ENCODE peak calls at places on chromosomes 1 and 21, in eight cellular contexts. D, R, S, Y, B, I, C and H are unnamed samples.
A peak's percentile ranks its signal among the peaks of the same experiment; 100 is the strongest.

GRCh38 chr1:198902616-198903140 is 263.8 kb downstream of the PTPRC start:
- DNase-seq in B (no peak), C (no peak), S (no peak), I (no peak), D (no peak), Y (no peak), R (no peak), H (no peak)

GRCh38 chr1:231318568-231318967 is 19.1 kb downstream of the EXOC8 start:
- DNase-seq in R (no peak), C (no peak), Y (no peak), S (no peak), D (no peak), I (no peak), B (no peak), H (no peak)

GRCh38 chr1:93362237-93362636 is 16.5 kb downstream of the DR1 start:
- DNase-seq in S (no peak), I (no peak), Y (no peak), D (no peak), C (no peak), R (no peak), B (no peak), H (no peak)

GRCh38 chr1:85450832-85451231 is 14.1 kb downstream of the DDAH1 start:
- DNase-seq in D (no peak), C (no peak), I (no peak), Y (no peak), S (no peak), R (no peak), B (peak; percentile 71), H (no peak)

GRCh38 chr21:45974073-45975016 is 7.2 kb upstream of the COL6A1 start:
- DNase-seq in R (peak; percentile 87), D (peak; percentile 75), C (peak; percentile 71), S (peak; percentile 53), B (peak; percentile 74), Y (peak; percentile 63), I (peak; percentile 71), H (no peak)

GRCh38 chr1:179091691-179092165 is 9.9 kb downstream of the TOR3A start:
- DNase-seq in B (no peak), C (peak; percentile 80), R (peak; percentile 82), Y (peak; percentile 36), I (peak; percentile 95), D (no peak), S (peak; percentile 70), H (no peak)

GRCh38 chr1:181623850-181624249 is 140.5 kb downstream of the CACNA1E start:
- DNase-seq in R (no peak), Y (no peak), C (no peak), D (no peak), I (no peak), S (no peak), B (no peak), H (no peak)

GRCh38 chr1:108708726-108709660 is 3.7 kb upstream of the FNDC7 start:
- DNase-seq in B (peak; percentile 39), R (no peak), C (no peak), D (no peak), I (peak; percentile 67), S (peak; percentile 65), Y (no peak), H (peak; percentile 54)

GRCh38 chr1:226778657-226779058 is 39.6 kb upstream of the ITPKB start:
- DNase-seq in B (peak; percentile 99), Y (no peak), I (peak; percentile 94), S (no peak), D (peak; percentile 77), C (no peak), R (peak; percentile 74), H (no peak)

GRCh38 chr1:234921266-234922062 is 207.2 kb downstream of the TOMM20 start:
- DNase-seq in I (peak; percentile 38), C (no peak), B (no peak), R (peak; percentile 79), Y (peak; percentile 33), D (no peak), S (no peak), H (no peak)

GRCh38 chr1:27668808-27669723 is 2.9 kb downstream of the IFI6 start:
- DNase-seq in D (no peak), C (peak; percentile 92), Y (peak; percentile 80), B (peak; percentile 74), R (peak; percentile 88), S (peak; percentile 74), I (peak; percentile 69), H (peak; percentile 51)

GRCh38 chr1:7420098-7420445 is 351.0 kb upstream of the VAMP3 start:
- DNase-seq in I (no peak), C (peak; percentile 44), Y (peak; percentile 3), D (no peak), B (no peak), R (peak; percentile 55), S (no peak), H (no peak)

GRCh38 chr1:40248429-40248828 is 692 bp downstream of the TMCO2 start:
- DNase-seq in I (no peak), S (no peak), C (no peak), R (no peak), B (no peak), D (no peak), Y (no peak), H (no peak)

GRCh38 chr1:27572019-27572678 is 31.8 kb downstream of the AHDC1 start:
- DNase-seq in Y (no peak), D (no peak), B (no peak), I (no peak), S (no peak), C (no peak), R (no peak), H (no peak)

GRCh38 chr1:171817511-171818265 is 23.6 kb upstream of the DNM3 start:
- DNase-seq in B (peak; percentile 99), R (no peak), S (peak; percentile 28), I (peak; percentile 36), C (no peak), Y (no peak), D (peak; percentile 50), H (no peak)

GRCh38 chr21:45385549-45386050 is 19.4 kb upstream of the COL18A1 start:
- DNase-seq in C (peak; percentile 63), S (no peak), B (no peak), I (no peak), Y (peak; percentile 16), R (peak; percentile 50), D (no peak), H (no peak)

GRCh38 chr1:182198006-182198605 is 136.6 kb upstream of the ZNF648 start:
- DNase-seq in B (peak; percentile 21), Y (no peak), I (no peak), C (no peak), S (peak; percentile 50), D (no peak), R (no peak), H (peak; percentile 24)

GRCh38 chr21:33478858-33479678 is 706 bp downstream of the TMEM50B start:
- DNase-seq in Y (peak; percentile 26), C (peak; percentile 70), D (no peak), B (peak; percentile 33), R (no peak), S (peak; percentile 62), I (peak; percentile 32), H (peak; percentile 20)
- H3K4me3 ChIP-seq in Y (peak overlapping the region; percentile 61), C (peak overlapping the region; percentile 93), D (peak overlapping the region; percentile 89), B (peak overlapping the region; percentile 79), R (peak overlapping the region; percentile 81), S (peak overlapping the region; percentile 80), I (peak overlapping the region; percentile 83), H (peak overlapping the region; percentile 59)

GRCh38 chr1:17926906-17927305 is 171.8 kb downstream of the ACTL8 start:
- DNase-seq in S (no peak), R (no peak), D (no peak), Y (no peak), C (no peak), B (no peak), I (no peak), H (no peak)
- H3K4me3 ChIP-seq in S (no peak overlapping the region), R (no peak overlapping the region), D (no peak overlapping the region), Y (no peak overlapping the region), C (no peak overlapping the region), B (no peak overlapping the region), I (no peak overlapping the region), H (no peak overlapping the region)

DNA sequence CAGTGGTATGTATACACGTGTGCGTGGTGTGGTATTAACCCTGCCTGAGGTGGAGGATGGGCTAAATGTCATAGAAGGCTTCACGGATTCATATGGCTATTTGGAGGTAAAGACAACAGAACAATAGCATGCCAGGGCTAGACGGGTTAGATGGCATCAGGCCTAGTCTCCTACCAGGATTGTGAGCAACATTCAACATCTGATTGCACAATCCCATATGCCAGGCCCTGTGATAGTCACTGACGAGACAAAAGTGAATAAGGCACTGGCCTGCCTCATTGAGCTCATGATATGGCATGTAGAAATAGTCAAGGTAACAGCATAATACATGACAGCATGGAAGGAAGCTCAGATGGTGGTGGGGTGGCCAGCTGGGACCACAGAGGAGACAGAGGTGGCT is 167.1 kb upstream of the BEND5 start:
- DNase-seq in D (no peak), Y (no peak), R (no peak), S (no peak), I (no peak), C (no peak), B (no peak), H (no peak)
- H3K4me3 ChIP-seq in D (no peak overlapping the region), Y (no peak overlapping the region), R (no peak overlapping the region), S (no peak overlapping the region), I (no peak overlapping the region), C (no peak overlapping the region), B (no peak overlapping the region), H (no peak overlapping the region)

GRCh38 chr1:197141556-197141955 is 4.9 kb downstream of the ASPM start:
- DNase-seq in D (no peak), Y (no peak), R (no peak), C (no peak), S (no peak), B (no peak), I (no peak), H (no peak)
- H3K4me3 ChIP-seq in D (no peak overlapping the region), Y (no peak overlapping the region), R (no peak overlapping the region), C (no peak overlapping the region), S (peak overlapping the region; percentile 7), B (no peak overlapping the region), I (no peak overlapping the region), H (no peak overlapping the region)

DNA sequence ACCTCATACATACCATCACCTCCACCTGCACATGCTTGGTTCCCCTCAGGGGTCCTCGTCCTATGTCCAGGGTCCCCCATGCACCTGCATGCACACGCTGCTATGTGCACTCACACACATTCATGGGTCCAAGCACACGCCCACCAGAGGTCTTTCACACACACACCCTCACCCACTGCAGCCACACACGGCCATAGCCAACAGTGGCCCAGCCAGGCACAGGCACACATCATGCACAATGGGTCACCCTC is 1.2 kb downstream of the SDC3 start:
- DNase-seq in D (no peak), C (no peak), Y (no peak), I (no peak), R (no peak), S (no peak), B (no peak), H (no peak)
- H3K4me3 ChIP-seq in D (peak overlapping the region; percentile 60), C (peak overlapping the region; percentile 60), Y (peak overlapping the region; percentile 49), I (peak overlapping the region; percentile 56), R (peak overlapping the region; percentile 89), S (no peak overlapping the region), B (peak overlapping the region; percentile 70), H (no peak overlapping the region)

GRCh38 chr1:42784547-42784945 is 245 bp upstream of the TMEM269 start:
- DNase-seq in D (no peak), S (no peak), R (no peak), Y (no peak), I (no peak), C (no peak), B (no peak), H (no peak)
- H3K4me3 ChIP-seq in D (no peak overlapping the region), S (no peak overlapping the region), R (peak overlapping the region; percentile 65), Y (no peak overlapping the region), I (peak overlapping the region; percentile 45), C (no peak overlapping the region), B (no peak overlapping the region), H (no peak overlapping the region)